ENCODE peak calls at places on chromosomes 1 and 21, in five cellular contexts. Z, S, W, X and D are unnamed samples.

GRCh38 chr1:24558902-24559791 is 3.3 kb downstream of the NCMAP start:
- DNase-seq in Z (no peak), S (peak; percentile 59), W (no peak), X (peak; percentile 48), D (no peak)

GRCh38 chr1:103198076-103198475 is 89.8 kb upstream of the COL11A1 start:
- DNase-seq in Z (no peak), S (no peak), W (no peak), X (no peak), D (no peak)

GRCh38 chr1:1921901-1922753 is 3.0 kb upstream of the TMEM52 start:
- DNase-seq in Z (no peak), S (no peak), W (no peak), X (no peak), D (no peak)

GRCh38 chr1:94580367-94581115 is 39.0 kb upstream of the F3 start:
- DNase-seq in Z (no peak), S (peak; percentile 24), W (no peak), X (no peak), D (no peak)

GRCh38 chr1:87449348-87449963 is 120.8 kb downstream of the LMO4 start:
- DNase-seq in Z (peak; percentile 1), S (peak; percentile 24), W (no peak), X (peak; percentile 36), D (no peak)

GRCh38 chr1:26719205-26719604 is 23.4 kb downstream of the ARID1A start:
- DNase-seq in Z (no peak), S (peak; percentile 16), W (no peak), X (no peak), D (no peak)

GRCh38 chr21:44891631-44892031 is 18.1 kb upstream of the PTTG1IP start:
- DNase-seq in Z (no peak), S (no peak), W (no peak), X (peak; percentile 13), D (no peak)

GRCh38 chr1:107139833-107140702 is 771 bp upstream of the NTNG1 start:
- DNase-seq in Z (no peak), S (peak; percentile 35), W (peak; percentile 52), X (no peak), D (peak; percentile 55)

GRCh38 chr1:113745425-113745824 is 13.9 kb downstream of the PHTF1 start:
- DNase-seq in Z (no peak), S (no peak), W (no peak), X (no peak), D (no peak)

GRCh38 chr1:186487163-186487562 is 26.2 kb upstream of the PDC start:
- DNase-seq in Z (no peak), S (no peak), W (no peak), X (no peak), D (no peak)

GRCh38 chr1:25182629-25183028 is 49.7 kb downstream of the SYF2 start:
- DNase-seq in Z (no peak), S (peak; percentile 13), W (no peak), X (no peak), D (no peak)

GRCh38 chr1:229131243-229132105 is 139.4 kb upstream of the RAB4A start:
- DNase-seq in Z (no peak), S (no peak), W (no peak), X (no peak), D (no peak)

GRCh38 chr1:7948950-7949349 is 8.3 kb upstream of the TNFRSF9 start:
- DNase-seq in Z (no peak), S (peak; percentile 60), W (no peak), X (no peak), D (no peak)

GRCh38 chr1:24909388-24909898 is 20.6 kb downstream of the RUNX3 start:
- DNase-seq in Z (no peak), S (peak; percentile 85), W (peak; percentile 59), X (peak; percentile 41), D (peak; percentile 74)

GRCh38 chr1:17251699-17252376 is 2.9 kb downstream of the PADI3 start:
- DNase-seq in Z (no peak), S (peak; percentile 27), W (no peak), X (no peak), D (no peak)

GRCh38 chr1:240356568-240356967 is 255.4 kb downstream of the GREM2 start:
- DNase-seq in Z (no peak), S (no peak), W (no peak), X (no peak), D (no peak)

GRCh38 chr1:155061381-155062150 is 2.0 kb upstream of the EFNA4 start:
- DNase-seq in Z (peak; percentile 99), S (peak; percentile 85), W (peak; percentile 88), X (peak; percentile 87), D (peak; percentile 94)

GRCh38 chr1:15290382-15290781 is 43.4 kb downstream of the FHAD1 start:
- DNase-seq in Z (no peak), S (peak; percentile 64), W (no peak), X (no peak), D (no peak)

GRCh38 chr1:184972281-184973055 is 1.8 kb downstream of the NIBAN1 start:
- DNase-seq in Z (no peak), S (peak; percentile 49), W (no peak), X (no peak), D (no peak)

GRCh38 chr1:148264374-148265276 is 112.5 kb upstream of the NBPF11 start:
- DNase-seq in Z (no peak), S (peak; percentile 59), W (peak; percentile 70), X (no peak), D (no peak)

GRCh38 chr1:57319165-57319564 is 104.7 kb downstream of the DAB1 start:
- DNase-seq in Z (no peak), S (peak; percentile 18), W (no peak), X (no peak), D (no peak)

GRCh38 chr1:229480500-229480899 is 27.6 kb downstream of the NUP133 start:
- DNase-seq in Z (no peak), S (no peak), W (no peak), X (no peak), D (no peak)

GRCh38 chr1:80987106-80987505 is 813.6 kb upstream of the ADGRL2 start:
- DNase-seq in Z (no peak), S (peak; percentile 62), W (no peak), X (no peak), D (no peak)

GRCh38 chr1:181102841-181103240 is 14.3 kb downstream of the IER5 start:
- DNase-seq in Z (no peak), S (no peak), W (no peak), X (no peak), D (no peak)

GRCh38 chr21:41659791-41660560 is 106.9 kb downstream of the RIPK4 start:
- DNase-seq in Z (no peak), S (peak; percentile 42), W (no peak), X (no peak), D (no peak)

GRCh38 chr1:111535256-111536191 is 32.1 kb upstream of the ADORA3 start:
- DNase-seq in Z (no peak), S (peak; percentile 13), W (no peak), X (no peak), D (no peak)

GRCh38 chr1:109931189-109931672 is 20.6 kb downstream of the CSF1 start:
- DNase-seq in Z (no peak), S (peak; percentile 88), W (peak; percentile 84), X (peak; percentile 85), D (peak; percentile 95)

GRCh38 chr1:164356511-164356910 is 202.5 kb upstream of the PBX1 start:
- DNase-seq in Z (no peak), S (no peak), W (no peak), X (no peak), D (no peak)

GRCh38 chr1:111852216-111852615 is 96.5 kb downstream of the DDX20 start:
- DNase-seq in Z (no peak), S (no peak), W (no peak), X (no peak), D (no peak)

GRCh38 chr1:161351482-161351881 is 16.2 kb downstream of the CFAP126 start:
- DNase-seq in Z (no peak), S (peak; percentile 11), W (no peak), X (no peak), D (no peak)